ENCODE peak calls at places on chromosomes 12 and 14, in ten cellular contexts. One of them, this sample, is unnamed.

GRCh38 chr12:58540480-58541299 is 379.6 kb downstream of the LRIG3 start:
- DNase-seq in stomach: peak; percentile 70
- DNase-seq in fibroblast of mammary gland: peak; percentile 89
- DNase-seq in choroid plexus epithelial cell: peak; percentile 95
- DNase-seq in neural crest cell: peak; percentile 68
- DNase-seq in Calu3: peak; percentile 83
- DNase-seq in astrocyte: peak; percentile 75
- DNase-seq in astrocyte of the spinal cord: peak; percentile 91
- DNase-seq in breast epithelium: peak; percentile 52
- DNase-seq in progenitor cell of endocrine pancreas: peak; percentile 73
- DNase-seq in this sample: peak; percentile 78

GRCh38 chr14:93112891-93113677 is 2.6 kb downstream of the ITPK1 start:
- DNase-seq in fibroblast of mammary gland: peak; percentile 83
- DNase-seq in astrocyte: peak; percentile 55
- DNase-seq in neural crest cell: peak; percentile 73
- DNase-seq in stomach: peak; percentile 90
- DNase-seq in breast epithelium: peak; percentile 61
- DNase-seq in progenitor cell of endocrine pancreas: peak; percentile 47
- DNase-seq in Calu3: peak; percentile 82
- DNase-seq in choroid plexus epithelial cell: peak; percentile 92
- DNase-seq in astrocyte of the spinal cord: peak; percentile 83
- DNase-seq in this sample: no peak

GRCh38 chr14:101738921-101739320 is 22.6 kb upstream of the PPP2R5C start:
- DNase-seq in neural crest cell: no peak
- DNase-seq in progenitor cell of endocrine pancreas: no peak
- DNase-seq in fibroblast of mammary gland: no peak
- DNase-seq in astrocyte: no peak
- DNase-seq in choroid plexus epithelial cell: no peak
- DNase-seq in Calu3: no peak
- DNase-seq in stomach: no peak
- DNase-seq in breast epithelium: no peak
- DNase-seq in astrocyte of the spinal cord: no peak
- DNase-seq in this sample: no peak

GRCh38 chr12:107287436-107288413 is 194.4 kb upstream of the CRY1 start:
- DNase-seq in choroid plexus epithelial cell: peak; percentile 12
- DNase-seq in astrocyte of the spinal cord: peak; percentile 27
- DNase-seq in breast epithelium: no peak
- DNase-seq in fibroblast of mammary gland: no peak
- DNase-seq in progenitor cell of endocrine pancreas: no peak
- DNase-seq in Calu3: no peak
- DNase-seq in astrocyte: peak; percentile 11
- DNase-seq in neural crest cell: no peak
- DNase-seq in stomach: no peak
- DNase-seq in this sample: no peak

GRCh38 chr14:41749425-41749824 is 142.7 kb downstream of the LRFN5 start:
- DNase-seq in astrocyte of the spinal cord: peak; percentile 43
- DNase-seq in progenitor cell of endocrine pancreas: no peak
- DNase-seq in fibroblast of mammary gland: peak; percentile 56
- DNase-seq in Calu3: no peak
- DNase-seq in choroid plexus epithelial cell: peak; percentile 61
- DNase-seq in astrocyte: peak; percentile 1
- DNase-seq in breast epithelium: no peak
- DNase-seq in stomach: no peak
- DNase-seq in neural crest cell: no peak
- DNase-seq in this sample: no peak

GRCh38 chr12:68403296-68403695 is 71.1 kb upstream of the MDM1 start:
- DNase-seq in neural crest cell: no peak
- DNase-seq in astrocyte of the spinal cord: no peak
- DNase-seq in Calu3: no peak
- DNase-seq in stomach: no peak
- DNase-seq in fibroblast of mammary gland: no peak
- DNase-seq in progenitor cell of endocrine pancreas: no peak
- DNase-seq in astrocyte: no peak
- DNase-seq in breast epithelium: no peak
- DNase-seq in choroid plexus epithelial cell: no peak
- DNase-seq in this sample: no peak

GRCh38 chr12:124278389-124279101 is 16.3 kb upstream of the RFLNA start:
- DNase-seq in fibroblast of mammary gland: no peak
- DNase-seq in astrocyte: no peak
- DNase-seq in stomach: peak; percentile 47
- DNase-seq in choroid plexus epithelial cell: peak; percentile 14
- DNase-seq in astrocyte of the spinal cord: peak; percentile 29
- DNase-seq in neural crest cell: peak; percentile 56
- DNase-seq in progenitor cell of endocrine pancreas: peak; percentile 29
- DNase-seq in breast epithelium: no peak
- DNase-seq in Calu3: no peak
- DNase-seq in this sample: peak; percentile 79

GRCh38 chr14:76201162-76201561 is 49.4 kb downstream of the GPATCH2L start:
- DNase-seq in stomach: no peak
- DNase-seq in astrocyte of the spinal cord: peak; percentile 76
- DNase-seq in astrocyte: peak; percentile 82
- DNase-seq in choroid plexus epithelial cell: peak; percentile 80
- DNase-seq in breast epithelium: no peak
- DNase-seq in neural crest cell: no peak
- DNase-seq in progenitor cell of endocrine pancreas: no peak
- DNase-seq in Calu3: no peak
- DNase-seq in fibroblast of mammary gland: peak; percentile 94
- DNase-seq in this sample: no peak

GRCh38 chr14:69087061-69087461 is 65.9 kb downstream of the DCAF5 start:
- DNase-seq in stomach: no peak
- DNase-seq in neural crest cell: no peak
- DNase-seq in astrocyte: peak; percentile 62
- DNase-seq in fibroblast of mammary gland: peak; percentile 41
- DNase-seq in astrocyte of the spinal cord: peak; percentile 45
- DNase-seq in breast epithelium: peak; percentile 63
- DNase-seq in choroid plexus epithelial cell: peak; percentile 57
- DNase-seq in progenitor cell of endocrine pancreas: no peak
- DNase-seq in Calu3: no peak
- DNase-seq in this sample: no peak

GRCh38 chr14:69088523-69089445 is 64.1 kb downstream of the DCAF5 start:
- DNase-seq in fibroblast of mammary gland: peak; percentile 63
- DNase-seq in choroid plexus epithelial cell: peak; percentile 49
- DNase-seq in Calu3: no peak
- DNase-seq in neural crest cell: no peak
- DNase-seq in astrocyte of the spinal cord: peak; percentile 62
- DNase-seq in astrocyte: peak; percentile 79
- DNase-seq in progenitor cell of endocrine pancreas: no peak
- DNase-seq in breast epithelium: peak; percentile 61
- DNase-seq in stomach: no peak
- DNase-seq in this sample: no peak

GRCh38 chr14:69092840-69093422 is 60.0 kb downstream of the DCAF5 start:
- DNase-seq in neural crest cell: no peak
- DNase-seq in stomach: no peak
- DNase-seq in astrocyte of the spinal cord: no peak
- DNase-seq in astrocyte: no peak
- DNase-seq in progenitor cell of endocrine pancreas: no peak
- DNase-seq in fibroblast of mammary gland: no peak
- DNase-seq in choroid plexus epithelial cell: peak; percentile 44
- DNase-seq in Calu3: no peak
- DNase-seq in breast epithelium: no peak
- DNase-seq in this sample: no peak

GRCh38 chr14:69091695-69092094 is 61.2 kb downstream of the DCAF5 start:
- DNase-seq in choroid plexus epithelial cell: no peak
- DNase-seq in astrocyte of the spinal cord: no peak
- DNase-seq in Calu3: no peak
- DNase-seq in breast epithelium: no peak
- DNase-seq in astrocyte: no peak
- DNase-seq in neural crest cell: no peak
- DNase-seq in stomach: no peak
- DNase-seq in progenitor cell of endocrine pancreas: no peak
- DNase-seq in fibroblast of mammary gland: no peak
- DNase-seq in this sample: no peak

DNA sequence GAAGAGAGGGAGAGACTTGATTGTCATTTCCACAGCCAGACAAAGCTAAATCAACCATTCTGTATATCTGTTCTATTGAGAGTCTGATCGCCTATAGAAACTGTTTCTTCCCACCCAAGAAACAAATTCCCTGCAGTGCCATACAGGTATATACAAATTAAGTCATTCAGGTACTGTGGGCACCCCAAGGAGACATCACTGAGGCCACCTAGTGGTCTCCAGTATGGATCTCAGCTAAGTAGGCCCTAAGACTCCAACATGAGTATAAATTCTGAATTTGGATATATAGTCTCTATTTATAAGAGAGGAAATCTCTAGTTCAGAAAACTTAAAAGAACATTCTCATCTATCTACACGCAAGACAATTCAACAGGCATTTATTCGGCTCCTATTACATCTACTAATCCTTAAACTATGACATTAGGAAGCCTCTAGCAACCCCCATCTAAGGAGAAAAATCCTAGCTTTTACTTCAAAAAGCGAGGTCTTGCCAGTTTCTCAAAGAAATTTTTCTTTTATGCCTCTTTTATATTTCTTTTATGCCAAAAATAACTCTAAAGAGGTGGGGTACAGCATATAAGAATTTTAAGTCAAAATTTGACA is 62.6 kb downstream of the DCAF5 start:
- DNase-seq in fibroblast of mammary gland: peak; percentile 49
- DNase-seq in breast epithelium: no peak
- DNase-seq in progenitor cell of endocrine pancreas: no peak
- DNase-seq in stomach: no peak
- DNase-seq in astrocyte of the spinal cord: peak; percentile 34
- DNase-seq in choroid plexus epithelial cell: peak; percentile 68
- DNase-seq in Calu3: peak; percentile 70
- DNase-seq in neural crest cell: no peak
- DNase-seq in astrocyte: no peak
- DNase-seq in this sample: no peak
- TF ChIP-seq CTCF in fibroblast of mammary gland: peak; percentile 84
- TF ChIP-seq CTCF in breast epithelium: peak; percentile 77
- TF ChIP-seq CTCF in progenitor cell of endocrine pancreas: peak; percentile 77
- TF ChIP-seq CTCF in stomach: peak; percentile 46
- TF ChIP-seq CTCF in astrocyte of the spinal cord: peak; percentile 80
- TF ChIP-seq CTCF in choroid plexus epithelial cell: peak; percentile 84
- TF ChIP-seq CTCF in Calu3: peak; percentile 64
- TF ChIP-seq CTCF in neural crest cell: peak; percentile 72
- TF ChIP-seq CTCF in astrocyte: peak; percentile 84
- TF ChIP-seq CTCF in this sample: peak; percentile 75

GRCh38 chr12:6534914-6535696 is 788 bp downstream of the GAPDH start:
- DNase-seq in stomach: peak; percentile 77
- DNase-seq in progenitor cell of endocrine pancreas: peak; percentile 65
- DNase-seq in breast epithelium: peak; percentile 63
- DNase-seq in Calu3: peak; percentile 70
- DNase-seq in astrocyte of the spinal cord: peak; percentile 79
- DNase-seq in fibroblast of mammary gland: peak; percentile 82
- DNase-seq in neural crest cell: peak; percentile 59
- DNase-seq in astrocyte: peak; percentile 57
- DNase-seq in choroid plexus epithelial cell: peak; percentile 88
- DNase-seq in this sample: no peak

GRCh38 chr12:6533653-6534157 is 612 bp upstream of the GAPDH start:
- DNase-seq in progenitor cell of endocrine pancreas: peak; percentile 71
- DNase-seq in fibroblast of mammary gland: peak; percentile 75
- DNase-seq in neural crest cell: peak; percentile 76
- DNase-seq in astrocyte of the spinal cord: peak; percentile 92
- DNase-seq in Calu3: peak; percentile 67
- DNase-seq in choroid plexus epithelial cell: peak; percentile 80
- DNase-seq in breast epithelium: no peak
- DNase-seq in stomach: peak; percentile 54
- DNase-seq in astrocyte: peak; percentile 70
- DNase-seq in this sample: peak; percentile 87

GRCh38 chr12:6532927-6533652 is 1.2 kb upstream of the GAPDH start:
- DNase-seq in choroid plexus epithelial cell: peak; percentile 54
- DNase-seq in fibroblast of mammary gland: peak; percentile 53
- DNase-seq in stomach: peak; percentile 65
- DNase-seq in Calu3: peak; percentile 74
- DNase-seq in astrocyte: peak; percentile 51
- DNase-seq in breast epithelium: peak; percentile 70
- DNase-seq in astrocyte of the spinal cord: peak; percentile 75
- DNase-seq in progenitor cell of endocrine pancreas: peak; percentile 55
- DNase-seq in neural crest cell: peak; percentile 73
- DNase-seq in this sample: no peak

GRCh38 chr12:6535697-6535946 is 1.3 kb downstream of the GAPDH start:
- DNase-seq in Calu3: no peak
- DNase-seq in fibroblast of mammary gland: no peak
- DNase-seq in stomach: no peak
- DNase-seq in astrocyte of the spinal cord: no peak
- DNase-seq in neural crest cell: no peak
- DNase-seq in choroid plexus epithelial cell: no peak
- DNase-seq in progenitor cell of endocrine pancreas: no peak
- DNase-seq in breast epithelium: no peak
- DNase-seq in astrocyte: no peak
- DNase-seq in this sample: no peak

DNA sequence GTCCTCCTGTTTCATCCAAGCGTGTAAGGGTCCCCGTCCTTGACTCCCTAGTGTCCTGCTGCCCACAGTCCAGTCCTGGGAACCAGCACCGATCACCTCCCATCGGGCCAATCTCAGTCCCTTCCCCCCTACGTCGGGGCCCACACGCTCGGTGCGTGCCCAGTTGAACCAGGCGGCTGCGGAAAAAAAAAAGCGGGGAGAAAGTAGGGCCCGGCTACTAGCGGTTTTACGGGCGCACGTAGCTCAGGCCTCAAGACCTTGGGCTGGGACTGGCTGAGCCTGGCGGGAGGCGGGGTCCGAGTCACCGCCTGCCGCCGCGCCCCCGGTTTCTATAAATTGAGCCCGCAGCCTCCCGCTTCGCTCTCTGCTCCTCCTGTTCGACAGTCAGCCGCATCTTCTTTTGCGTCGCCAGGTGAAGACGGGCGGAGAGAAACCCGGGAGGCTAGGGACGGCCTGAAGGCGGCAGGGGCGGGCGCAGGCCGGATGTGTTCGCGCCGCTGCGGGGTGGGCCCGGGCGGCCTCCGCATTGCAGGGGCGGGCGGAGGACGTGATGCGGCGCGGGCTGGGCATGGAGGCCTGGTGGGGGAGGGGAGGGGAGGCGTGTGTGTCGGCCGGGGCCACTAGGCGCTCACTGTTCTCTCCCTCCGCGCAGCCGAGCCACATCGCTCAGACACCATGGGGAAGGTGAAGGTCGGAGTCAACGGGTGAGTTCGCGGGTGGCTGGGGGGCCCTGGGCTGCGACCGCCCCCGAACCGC is at the start of gene GAPDH:
- DNase-seq in choroid plexus epithelial cell: peak; percentile 98
- DNase-seq in neural crest cell: peak; percentile 85
- DNase-seq in Calu3: peak; percentile 93
- DNase-seq in fibroblast of mammary gland: peak; percentile 95
- DNase-seq in progenitor cell of endocrine pancreas: peak; percentile 85
- DNase-seq in astrocyte: peak; percentile 93
- DNase-seq in astrocyte of the spinal cord: peak; percentile 98
- DNase-seq in stomach: peak; percentile 90
- DNase-seq in breast epithelium: peak; percentile 85
- DNase-seq in this sample: peak; percentile 90
- TF ChIP-seq CTCF in choroid plexus epithelial cell: no peak
- TF ChIP-seq CTCF in neural crest cell: no peak
- TF ChIP-seq CTCF in Calu3: no peak
- TF ChIP-seq CTCF in fibroblast of mammary gland: no peak
- TF ChIP-seq CTCF in progenitor cell of endocrine pancreas: no peak
- TF ChIP-seq CTCF in astrocyte: no peak
- TF ChIP-seq CTCF in astrocyte of the spinal cord: no peak
- TF ChIP-seq CTCF in stomach: no peak
- TF ChIP-seq CTCF in breast epithelium: no peak
- TF ChIP-seq CTCF in this sample: no peak

DNA sequence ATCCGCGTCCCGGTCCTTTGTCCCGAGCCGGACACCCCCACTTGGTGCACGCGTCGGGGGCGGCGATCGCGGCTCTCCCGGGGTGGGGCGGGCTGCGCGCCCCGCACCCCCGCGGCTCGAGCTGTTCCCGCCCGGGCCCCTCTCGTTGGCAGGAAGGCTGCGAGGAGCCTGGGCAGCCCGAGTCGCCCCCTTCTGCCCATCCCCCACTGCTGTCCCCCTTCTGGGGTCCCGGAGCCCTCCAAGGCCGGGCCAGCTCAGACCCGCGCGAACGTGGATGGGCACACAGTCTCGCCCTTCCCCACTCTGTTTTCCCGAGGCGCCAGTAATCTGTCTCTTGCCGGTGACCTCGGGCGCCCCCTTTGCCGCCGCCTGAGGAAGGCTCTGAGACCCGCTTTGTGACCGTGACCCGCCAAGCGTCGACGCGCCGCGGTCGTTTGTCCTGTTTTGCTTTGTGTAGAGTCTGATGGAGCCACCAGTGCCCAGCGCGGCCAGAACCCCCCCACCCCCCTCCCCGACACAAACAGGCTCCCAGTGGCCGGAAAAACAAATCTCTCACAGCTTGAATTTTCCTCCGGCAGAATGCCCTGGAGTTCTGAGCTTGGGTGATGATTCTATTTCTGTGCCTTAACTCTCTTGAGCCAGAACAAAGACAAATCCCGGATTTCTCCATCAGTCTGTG is 610 bp downstream of the C14orf132 start:
- DNase-seq in Calu3: no peak
- DNase-seq in choroid plexus epithelial cell: peak; percentile 50
- DNase-seq in progenitor cell of endocrine pancreas: peak; percentile 36
- DNase-seq in astrocyte: peak; percentile 14
- DNase-seq in fibroblast of mammary gland: peak; percentile 14
- DNase-seq in breast epithelium: no peak
- DNase-seq in astrocyte of the spinal cord: peak; percentile 43
- DNase-seq in stomach: no peak
- DNase-seq in neural crest cell: peak; percentile 49
- DNase-seq in this sample: no peak
- TF ChIP-seq CTCF in Calu3: no peak
- TF ChIP-seq CTCF in choroid plexus epithelial cell: peak; percentile 25
- TF ChIP-seq CTCF in progenitor cell of endocrine pancreas: peak; percentile 52
- TF ChIP-seq CTCF in astrocyte: no peak
- TF ChIP-seq CTCF in fibroblast of mammary gland: no peak
- TF ChIP-seq CTCF in breast epithelium: no peak
- TF ChIP-seq CTCF in astrocyte of the spinal cord: peak; percentile 37
- TF ChIP-seq CTCF in stomach: no peak
- TF ChIP-seq CTCF in neural crest cell: peak; percentile 31
- TF ChIP-seq CTCF in this sample: peak; percentile 40

DNA sequence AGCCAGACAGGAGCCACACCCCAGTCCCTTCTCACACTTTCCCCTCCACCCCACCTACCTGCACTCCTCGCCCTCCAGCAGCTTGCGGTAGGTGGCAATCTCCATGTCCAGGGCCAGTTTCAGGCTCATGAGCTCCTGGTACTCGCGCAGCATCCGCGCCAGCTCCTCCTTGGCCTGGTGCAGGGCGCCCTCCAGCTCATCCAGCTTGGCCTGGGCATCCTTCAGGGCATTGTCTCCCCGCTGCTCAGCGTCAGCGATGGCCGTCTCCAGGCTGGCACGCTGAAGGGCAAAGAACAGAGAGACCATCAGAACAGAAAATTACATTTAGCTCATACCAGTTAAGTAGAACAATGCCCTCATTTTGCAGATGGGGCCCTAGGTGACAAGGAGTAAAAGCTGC is 5.5 kb downstream of the KRT74 start:
- DNase-seq in stomach: no peak
- DNase-seq in astrocyte of the spinal cord: no peak
- DNase-seq in astrocyte: no peak
- DNase-seq in choroid plexus epithelial cell: no peak
- DNase-seq in Calu3: no peak
- DNase-seq in neural crest cell: no peak
- DNase-seq in progenitor cell of endocrine pancreas: no peak
- DNase-seq in fibroblast of mammary gland: no peak
- DNase-seq in breast epithelium: no peak
- DNase-seq in this sample: no peak
- TF ChIP-seq CTCF in stomach: no peak
- TF ChIP-seq CTCF in astrocyte of the spinal cord: no peak
- TF ChIP-seq CTCF in astrocyte: no peak
- TF ChIP-seq CTCF in choroid plexus epithelial cell: no peak
- TF ChIP-seq CTCF in Calu3: no peak
- TF ChIP-seq CTCF in neural crest cell: no peak
- TF ChIP-seq CTCF in progenitor cell of endocrine pancreas: no peak
- TF ChIP-seq CTCF in fibroblast of mammary gland: no peak
- TF ChIP-seq CTCF in breast epithelium: no peak
- TF ChIP-seq CTCF in this sample: no peak

This sample was measured in type B pancreatic cell.